ENCODE peak calls at places on chromosomes 3 and 15, in six cellular contexts. T, Y, D, M, C and E are unnamed samples. For H3K36me3, the result is how much of the 10 kb centered on the place peaks cover.

GRCh38 chr3:4107430-4107829 is 195.7 kb upstream of the SETMAR start:
- DNase-seq in T (no peak), Y (no peak), D (no peak), M (no peak), C (no peak), E (no peak)

GRCh38 chr3:71956716-71957115 is 171.8 kb upstream of the PROK2 start:
- DNase-seq in T (no peak), Y (no peak), D (no peak), M (no peak), C (no peak), E (no peak)

GRCh38 chr15:59746777-59747176 is 57.7 kb upstream of the BNIP2 start:
- DNase-seq in T (no peak), Y (no peak), D (no peak), M (no peak), C (no peak), E (no peak)

GRCh38 chr15:48244923-48245322 is 38.8 kb downstream of the SLC12A1 start:
- DNase-seq in T (no peak), Y (no peak), D (peak), M (no peak), C (no peak), E (no peak)

GRCh38 chr3:195251336-195252065 is 19.5 kb downstream of the XXYLT1 start:
- DNase-seq in T (no peak), Y (no peak), D (no peak), M (peak), C (no peak), E (no peak)

GRCh38 chr3:50594253-50594785 is 17.3 kb downstream of the CISH start:
- DNase-seq in T (peak), Y (no peak), D (no peak), M (no peak), C (no peak), E (no peak)

GRCh38 chr3:117669761-117670160 is 960.2 kb downstream of the TUSC7 start:
- DNase-seq in T (no peak), Y (no peak), D (no peak), M (no peak), C (no peak), E (no peak)

GRCh38 chr3:187919018-187919417 is 173.8 kb upstream of the BCL6 start:
- DNase-seq in T (no peak), Y (no peak), D (peak), M (no peak), C (peak), E (no peak)

DNA sequence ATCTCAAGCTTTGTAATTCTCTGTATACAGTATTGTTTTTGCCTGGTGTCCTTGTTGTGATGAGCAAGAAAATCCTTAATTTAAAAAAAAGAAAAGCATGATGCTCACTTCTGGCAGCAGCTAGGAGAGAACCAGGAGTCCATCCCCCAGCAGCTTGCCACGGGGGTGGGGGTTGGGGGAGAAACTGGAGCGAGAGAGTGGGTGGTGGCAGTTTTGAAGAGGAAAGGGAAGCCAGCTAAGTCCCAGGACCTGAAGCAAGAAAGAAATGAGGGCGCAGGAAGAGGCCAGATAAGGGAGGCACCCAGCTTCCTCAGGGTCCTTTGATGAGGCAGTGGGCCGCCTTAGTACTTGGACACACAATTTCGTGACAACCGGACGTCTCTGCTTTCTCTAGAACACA is 23.5 kb downstream of the CHAC1 start:
- DNase-seq in T (no peak), Y (no peak), D (no peak), M (no peak), C (no peak), E (no peak)
- H3K36me3 ChIP-seq in T (half or more), Y (half or more), D (under half), M (under half), C (under half), E (under half)

GRCh38 chr3:128426128-128426921 is 40.4 kb downstream of the DNAJB8 start:
- DNase-seq in T (peak), Y (no peak), D (no peak), M (peak), C (peak), E (no peak)
- TF ChIP-seq CTCF in T (peak), Y (peak), D (peak), M (peak), C (peak), E (peak)

GRCh38 chr3:181561605-181562031 is 150.1 kb upstream of the SOX2 start:
- DNase-seq in T (peak), Y (no peak), D (no peak), M (no peak), C (no peak), E (no peak)

GRCh38 chr3:181564222-181564621 is 147.5 kb upstream of the SOX2 start:
- DNase-seq in T (no peak), Y (no peak), D (no peak), M (no peak), C (no peak), E (no peak)

GRCh38 chr3:181558870-181559269 is 152.9 kb upstream of the SOX2 start:
- DNase-seq in T (no peak), Y (no peak), D (peak), M (no peak), C (no peak), E (no peak)

GRCh38 chr3:181565416-181565815 is 146.3 kb upstream of the SOX2 start:
- DNase-seq in T (no peak), Y (no peak), D (no peak), M (no peak), C (no peak), E (no peak)

DNA sequence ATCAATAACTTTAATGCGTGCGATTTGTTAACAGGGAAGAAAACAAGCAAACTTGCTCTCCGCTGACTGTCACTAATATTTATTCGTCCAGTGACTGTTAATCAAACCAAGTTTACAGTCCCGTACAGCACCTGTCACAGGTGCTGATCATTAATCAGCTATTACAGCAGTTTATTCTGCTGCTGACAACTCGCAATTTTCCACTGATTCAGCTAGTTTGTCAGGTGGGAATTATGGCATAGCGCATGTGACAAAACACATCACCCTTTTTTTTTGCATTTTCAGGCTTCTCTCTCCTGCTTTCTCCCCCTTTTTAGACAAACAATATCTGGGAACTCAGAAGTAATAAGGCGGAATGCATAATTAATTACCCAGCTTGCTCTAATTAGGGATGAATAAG is 150.6 kb upstream of the SOX2 start:
- DNase-seq in T (no peak), Y (no peak), D (no peak), M (no peak), C (no peak), E (no peak)
- H3K36me3 ChIP-seq in T (under half), Y (under half), D (under half), M (under half), C (under half), E (under half)

DNA sequence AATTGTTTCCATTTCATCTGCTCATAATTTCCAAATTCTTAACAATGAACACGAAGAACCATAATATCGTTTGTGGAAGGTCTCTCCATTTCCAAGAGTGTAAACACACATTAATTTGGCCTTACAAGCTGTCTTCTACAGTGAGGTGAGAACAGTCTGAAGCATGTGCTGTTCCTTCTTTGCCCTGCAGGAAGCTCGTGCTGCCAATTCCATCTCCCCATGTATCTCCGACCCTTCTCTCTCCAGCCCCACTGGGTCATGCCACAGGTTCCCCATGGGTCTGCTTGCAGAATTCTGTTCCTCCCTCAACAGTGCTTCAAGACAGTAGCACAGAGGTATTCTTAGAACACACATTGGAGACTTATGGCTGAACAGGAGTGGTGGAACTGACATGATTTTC is 70.5 kb downstream of the CHSY1 start:
- DNase-seq in T (no peak), Y (no peak), D (no peak), M (peak), C (no peak), E (no peak)
- TF ChIP-seq CTCF in T (no peak), Y (no peak), D (no peak), M (no peak), C (no peak), E (no peak)

GRCh38 chr15:63575312-63575711 is 21.9 kb upstream of the FBXL22 start:
- DNase-seq in T (no peak), Y (no peak), D (no peak), M (no peak), C (no peak), E (no peak)
- H3K36me3 ChIP-seq in T (under half), Y (under half), D (under half), M (under half), C (under half), E (under half)